ENCODE peak calls at places on chromosomes 4 and X, in six cellular contexts. P, E, R, Y, Q and D are unnamed samples. For H3K4me1, the result is how much of the 10 kb centered on the place peaks cover.

GRCh38 chr4:1327526-1328266 is 19.3 kb upstream of the UVSSA start:
- DNase-seq in E (no peak), P (no peak), Y (no peak), Q (no peak), R (no peak), D (no peak)

GRCh38 chr4:82798168-82799005 is at the start of gene SCD5:
- DNase-seq in E (peak), P (peak), R (peak), Q (peak), Y (peak), D (no peak)

GRCh38 chr4:187944179-187944578 is 51.4 kb upstream of the ZFP42 start:
- DNase-seq in R (no peak), P (no peak), Q (no peak), E (no peak), Y (no peak), D (no peak)

GRCh38 chrX:71606536-71607216 is 11.6 kb downstream of the CXCR3 start:
- DNase-seq in R (no peak), P (peak), E (no peak), Q (no peak), Y (no peak), D (no peak)

GRCh38 chr4:55791666-55792065 is 27.9 kb upstream of the EXOC1L start:
- DNase-seq in P (no peak), Q (no peak), R (no peak), E (no peak), Y (no peak), D (no peak)

GRCh38 chr4:19831644-19832285 is 419.9 kb upstream of the SLIT2 start:
- DNase-seq in P (no peak), E (no peak), Y (no peak), Q (no peak), R (no peak), D (no peak)

GRCh38 chrX:8731579-8732395 is at the start of gene ANOS1:
- DNase-seq in R (no peak), P (no peak), Y (peak), Q (no peak), E (peak), D (no peak)

GRCh38 chr4:182810103-182810605 is 107.0 kb downstream of the DCTD start:
- DNase-seq in R (no peak), Q (no peak), E (no peak), P (no peak), Y (no peak), D (no peak)

GRCh38 chr4:5969336-5969735 is 48.9 kb downstream of the C4orf50 start:
- DNase-seq in Q (no peak), E (no peak), Y (no peak), R (no peak), P (no peak), D (no peak)

GRCh38 chr4:40629401-40630334 is at the start of gene RBM47:
- DNase-seq in Q (peak), E (peak), R (peak), P (no peak), Y (peak), D (no peak)

GRCh38 chr4:130043796-130044195 is 947.8 kb downstream of the C4orf33 start:
- DNase-seq in E (no peak), P (no peak), Y (no peak), R (no peak), Q (no peak), D (no peak)

GRCh38 chr4:131091896-131092295 is 1995.9 kb downstream of the C4orf33 start:
- DNase-seq in R (peak), Q (no peak), P (no peak), E (no peak), Y (no peak), D (no peak)

GRCh38 chrX:123731987-123732678 is 719 bp downstream of the THOC2 start:
- DNase-seq in R (peak), Q (no peak), E (peak), Y (peak), P (peak), D (no peak)

GRCh38 chrX:19554786-19555185 is 39.5 kb upstream of the MAP3K15 start:
- DNase-seq in Q (no peak), Y (no peak), R (no peak), E (no peak), P (no peak), D (no peak)

GRCh38 chr4:573122-573892 is 2.8 kb downstream of the TMEM271 start:
- DNase-seq in R (no peak), P (no peak), Y (no peak), E (no peak), Q (no peak), D (no peak)

GRCh38 chr4:33218238-33218637 is 2498.1 kb downstream of the PCDH7 start:
- DNase-seq in Y (no peak), Q (no peak), R (no peak), P (no peak), E (no peak), D (no peak)

GRCh38 chr4:128452415-128452814 is 164.8 kb upstream of the PGRMC2 start:
- DNase-seq in E (no peak), Y (no peak), Q (no peak), R (no peak), P (no peak), D (no peak)

GRCh38 chrX:51395807-51396728 is 63.4 kb downstream of the NUDT10 start:
- DNase-seq in Q (peak), Y (peak), P (no peak), E (peak), R (peak), D (peak)

GRCh38 chr4:2930821-2931764 is 32.1 kb downstream of the NOP14 start:
- DNase-seq in Q (no peak), Y (peak), P (no peak), R (no peak), E (no peak), D (no peak)

GRCh38 chrX:72269671-72270251 is 7.3 kb downstream of the RPS4X start:
- DNase-seq in Q (no peak), E (no peak), P (no peak), Y (no peak), R (peak), D (no peak)

GRCh38 chr4:61309616-61310015 is 109.5 kb downstream of the ADGRL3 start:
- DNase-seq in P (no peak), Q (no peak), R (no peak), Y (no peak), E (no peak), D (no peak)

GRCh38 chrX:40867352-40867751 is 132.0 kb upstream of the MED14 start:
- DNase-seq in Q (no peak), R (no peak), Y (peak), E (peak), P (no peak), D (no peak)

GRCh38 chr4:158068063-158068462 is 104.8 kb downstream of the GASK1B start:
- DNase-seq in R (no peak), P (no peak), E (no peak), Y (no peak), Q (no peak), D (no peak)

GRCh38 chrX:8988456-8988855 is 45.5 kb downstream of the FAM9B start:
- DNase-seq in Q (no peak), P (peak), E (no peak), R (no peak), Y (no peak), D (no peak)

GRCh38 chr4:131613824-131614216 is 1535.3 kb upstream of the PCDH10 start:
- DNase-seq in Q (no peak), R (no peak), E (no peak), Y (no peak), P (no peak), D (no peak)

GRCh38 chr4:10116625-10117423 is at the start of gene WDR1:
- DNase-seq in Q (peak), P (peak), R (peak), E (peak), Y (peak), D (peak)

GRCh38 chr4:10117424-10118354 is 1.1 kb upstream of the WDR1 start:
- DNase-seq in Q (no peak), Y (peak), E (peak), R (peak), P (peak), D (peak)

GRCh38 chr4:10119773-10120172 is 3.2 kb upstream of the WDR1 start:
- DNase-seq in E (no peak), P (no peak), R (no peak), Y (no peak), Q (no peak), D (no peak)

GRCh38 chr4:10119263-10119662 is 2.7 kb upstream of the WDR1 start:
- DNase-seq in Q (no peak), R (no peak), Y (no peak), E (no peak), P (no peak), D (no peak)

DNA sequence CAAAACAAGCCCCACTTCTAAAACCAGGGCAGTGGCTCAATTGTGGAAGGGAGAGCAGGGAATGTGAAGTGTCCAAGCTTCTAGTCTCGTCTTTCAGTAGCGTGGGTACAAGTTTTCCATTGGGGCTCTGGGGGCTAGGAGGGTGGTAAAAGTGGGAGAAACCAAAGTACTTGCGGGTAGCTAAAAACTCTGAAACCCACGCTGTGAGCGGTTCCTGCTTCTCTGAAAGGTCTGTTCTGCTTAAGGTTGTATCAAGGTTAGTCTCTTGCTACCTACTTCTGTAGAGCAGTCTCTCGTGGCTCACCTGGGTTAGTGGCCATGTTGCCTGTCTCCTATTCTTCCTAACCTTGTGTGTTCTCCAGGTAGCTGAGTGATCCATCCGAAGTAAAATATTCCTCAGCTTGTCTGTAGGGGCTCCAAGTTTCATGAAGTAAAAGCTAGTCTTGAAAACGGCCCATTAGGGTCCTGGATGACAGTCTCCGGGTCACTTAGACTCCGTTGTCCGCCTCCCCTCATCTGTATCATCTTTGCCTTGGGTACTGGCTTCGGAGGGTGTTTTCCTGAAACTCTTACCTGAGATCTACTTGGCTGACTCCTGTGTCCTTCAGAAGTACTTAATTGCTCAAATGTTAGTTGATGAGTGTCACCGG is 1.9 kb upstream of the WDR1 start:
- DNase-seq in Q (no peak), R (peak), P (no peak), E (no peak), Y (no peak), D (peak)
- H3K4me3 ChIP-seq in Q (peak), R (peak), P (no peak), E (no peak), Y (no peak), D (peak)

GRCh38 chr4:148021706-148022105 is 289.8 kb downstream of the ARHGAP10 start:
- DNase-seq in Y (no peak), R (no peak), E (no peak), P (no peak), Q (no peak), D (peak)
- H3K4me1 ChIP-seq in Y (under half), R (under half), E (under half), P (under half), Q (under half), D (under half)

DNA sequence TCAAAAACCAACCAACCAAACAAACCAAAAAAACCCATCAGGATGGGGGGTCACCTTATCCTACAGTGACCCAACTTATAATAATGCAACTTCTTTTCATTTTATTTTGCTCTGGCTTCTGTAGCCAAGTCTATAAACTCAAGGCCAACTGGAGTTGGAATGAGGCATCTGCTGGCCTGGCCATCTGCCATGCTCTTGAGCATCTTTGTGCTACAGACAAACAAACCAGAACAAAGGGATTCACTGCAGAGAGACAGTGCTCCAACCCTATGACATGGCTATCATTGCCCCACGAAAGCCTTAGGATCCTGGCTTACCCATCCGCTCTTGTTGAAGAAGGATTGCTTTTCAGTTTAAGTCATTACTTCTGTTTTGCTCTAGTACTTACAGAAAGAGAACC is 49.2 kb upstream of the SCRG1 start:
- DNase-seq in P (no peak), Q (no peak), E (peak), R (no peak), Y (no peak), D (no peak)
- H3K27ac ChIP-seq in P (no peak), Q (no peak), E (no peak), R (no peak), Y (no peak), D (no peak)

GRCh38 chrX:54496517-54496852 is 451 bp upstream of the FGD1 start:
- DNase-seq in R (no peak), Q (no peak), Y (no peak), P (no peak), E (no peak), D (no peak)
- H3K4me3 ChIP-seq in R (no peak), Q (no peak), Y (no peak), P (no peak), E (no peak), D (no peak)

DNA sequence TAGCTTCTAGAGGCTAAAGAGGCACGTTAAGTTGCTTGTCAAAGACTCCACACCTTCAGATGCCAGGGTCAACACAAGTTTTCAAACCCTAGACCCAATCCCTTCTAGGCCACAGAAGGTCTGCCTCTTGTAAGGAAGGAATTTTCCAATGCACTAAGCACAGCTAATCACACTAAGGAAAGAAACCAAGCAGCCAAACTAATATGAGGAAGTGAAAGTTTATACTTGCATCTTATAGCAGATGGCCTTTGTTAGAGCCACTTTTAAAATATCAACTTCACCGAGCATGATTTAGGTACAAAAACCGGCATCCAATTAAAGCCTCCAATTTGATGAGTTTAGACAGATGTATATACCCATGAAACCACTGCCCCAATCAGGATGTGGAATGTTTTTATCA is 9.9 kb downstream of the FHL1 start:
- DNase-seq in E (no peak), R (no peak), Q (no peak), P (no peak), Y (no peak), D (no peak)
- H3K4me1 ChIP-seq in E (under half), R (under half), Q (under half), P (under half), Y (under half), D (under half)

GRCh38 chr4:10051536-10052135 is 30.3 kb upstream of the SLC2A9 start:
- DNase-seq in Y (no peak), P (no peak), R (no peak), Q (no peak), E (no peak), D (no peak)
- H3K27ac ChIP-seq in Y (no peak), P (no peak), R (no peak), Q (no peak), E (no peak), D (no peak)

GRCh38 chrX:153725832-153726285 is 1.2 kb downstream of the ABCD1 start:
- DNase-seq in Y (no peak), P (no peak), E (peak), R (no peak), Q (no peak), D (no peak)

GRCh38 chrX:153728951-153729631 is 4.4 kb downstream of the ABCD1 start:
- DNase-seq in Y (no peak), P (no peak), E (no peak), Q (no peak), R (no peak), D (no peak)

GRCh38 chrX:153726286-153727107 is 1.8 kb downstream of the ABCD1 start:
- DNase-seq in P (peak), R (peak), Y (peak), Q (peak), E (peak), D (peak)

GRCh38 chrX:153728095-153728494 is 3.4 kb downstream of the ABCD1 start:
- DNase-seq in E (no peak), Y (no peak), P (no peak), R (no peak), Q (no peak), D (no peak)

DNA sequence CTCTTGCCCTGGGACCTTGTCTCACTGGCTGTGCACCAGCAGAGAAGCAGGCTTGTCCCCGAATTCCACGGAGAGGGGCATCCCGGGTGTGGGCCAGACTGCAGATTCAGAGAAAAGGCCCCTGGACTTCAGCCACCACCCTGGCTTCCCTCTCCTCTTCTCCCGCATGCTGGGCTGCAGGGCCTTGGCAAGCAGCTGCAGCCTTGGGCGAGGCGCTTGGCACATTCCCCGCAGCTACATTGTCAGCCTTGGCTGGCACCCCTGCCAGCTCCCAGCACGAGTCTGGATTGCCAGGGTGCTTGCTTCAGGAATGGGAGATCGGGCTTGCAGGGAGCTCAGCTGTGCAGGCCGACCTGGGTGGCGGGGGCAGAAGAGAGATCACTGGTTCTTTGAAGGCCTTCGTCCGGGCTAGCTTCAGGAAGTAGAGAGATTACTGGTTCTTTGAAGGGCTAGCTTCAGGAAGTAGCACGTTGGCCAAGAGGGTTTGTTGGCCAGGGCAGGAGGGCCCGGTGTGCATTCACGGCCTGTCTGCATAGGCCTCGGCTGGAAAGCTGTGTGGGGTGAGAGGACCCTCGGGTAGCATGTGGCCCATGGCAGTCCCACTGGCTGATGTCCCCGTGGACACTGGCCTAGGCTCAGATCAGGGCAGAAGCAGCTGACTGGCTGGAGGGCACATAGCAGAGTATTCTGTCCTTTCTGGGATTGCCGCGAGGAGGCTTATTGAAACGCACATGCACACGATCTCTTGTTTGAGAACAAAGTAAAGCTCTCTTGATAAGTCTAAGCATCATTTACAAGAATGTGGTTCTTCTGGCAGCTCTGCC is 2.7 kb downstream of the ABCD1 start:
- DNase-seq in E (peak), P (no peak), Q (no peak), Y (peak), R (no peak), D (no peak)
- H3K4me3 ChIP-seq in E (no peak), P (no peak), Q (peak), Y (no peak), R (peak), D (no peak)

DNA sequence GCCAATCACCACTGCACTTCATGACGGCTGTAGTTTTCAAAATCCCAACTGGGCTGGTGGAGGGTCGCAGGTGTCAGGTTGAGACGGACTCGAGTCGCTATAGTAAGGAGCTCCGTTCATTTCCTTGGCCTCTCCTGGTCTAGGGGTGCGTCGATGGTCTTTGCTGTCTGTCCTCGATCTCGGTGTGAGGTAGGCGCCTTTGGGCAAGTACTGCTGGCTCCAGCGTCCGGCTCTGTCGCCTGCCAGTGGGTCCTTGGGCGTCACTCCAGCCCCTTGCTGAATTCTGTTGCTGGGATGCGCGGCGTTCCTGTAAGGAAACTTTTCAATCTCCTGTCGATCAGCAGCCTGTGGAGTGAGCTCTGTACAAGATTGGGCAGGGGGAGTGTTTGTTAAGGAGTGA is 76.7 kb downstream of the CCNB3 start:
- DNase-seq in P (no peak), Q (no peak), R (no peak), Y (no peak), E (no peak), D (no peak)
- H3K4me1 ChIP-seq in P (under half), Q (under half), R (under half), Y (under half), E (under half), D (under half)